ENCODE peak calls at places on chromosomes 12 and 14, in four cellular contexts. B is tibial nerve, M is BJ, K is heart left ventricle. J is an unnamed sample.
A peak's percentile ranks its signal among the peaks of the same experiment; 100 is the strongest.

GRCh38 chr12:75684678-75685620 is 173.5 kb upstream of the KRR1 start:
- DNase-seq in K (no peak), B (no peak), M (peak; percentile 39), J (no peak)

GRCh38 chr12:93749515-93749914 is 72.3 kb downstream of the CRADD start:
- DNase-seq in M (no peak), B (no peak), K (no peak), J (no peak)

GRCh38 chr12:91616401-91616800 is 433.8 kb upstream of the DCN start:
- DNase-seq in K (no peak), M (no peak), B (no peak), J (no peak)

GRCh38 chr14:20905661-20906060 is 14.5 kb downstream of the RNASE3 start:
- DNase-seq in B (no peak), K (no peak), M (no peak), J (no peak)

GRCh38 chr14:94685166-94685581 is 73.0 kb downstream of the SERPINA3 start:
- DNase-seq in K (no peak), B (no peak), M (no peak), J (no peak)

GRCh38 chr12:131829795-131830334 is 1.7 kb downstream of the MMP17 start:
- DNase-seq in K (no peak), B (no peak), M (no peak), J (no peak)

GRCh38 chr14:45135181-45135580 is 549 bp upstream of the FANCM start:
- DNase-seq in B (no peak), M (no peak), K (no peak), J (no peak)

GRCh38 chr12:61870658-61871559 is 389.3 kb upstream of the USP15 start:
- DNase-seq in B (no peak), M (no peak), K (no peak), J (peak; percentile 1)

GRCh38 chr12:100553851-100554404 is 19.6 kb upstream of the GAS2L3 start:
- DNase-seq in K (no peak), B (no peak), M (no peak), J (no peak)

GRCh38 chr14:101713641-101714349 is 47.7 kb upstream of the PPP2R5C start:
- DNase-seq in K (no peak), B (no peak), M (no peak), J (no peak)

GRCh38 chr12:132617822-132618682 is 524 bp upstream of the P2RX2 start:
- DNase-seq in M (no peak), K (no peak), B (no peak), J (no peak)

GRCh38 chr12:1499351-1499750 is 95.0 kb downstream of the FBXL14 start:
- DNase-seq in K (no peak), B (no peak), M (no peak), J (no peak)

GRCh38 chr14:76329150-76329881 is 46.6 kb upstream of the ESRRB start:
- DNase-seq in B (no peak), K (peak; percentile 44), M (no peak), J (no peak)

GRCh38 chr12:2575245-2575644 is 219.5 kb upstream of the FKBP4 start:
- DNase-seq in B (no peak), K (no peak), M (no peak), J (no peak)

GRCh38 chr12:95143784-95144205 is 70.4 kb upstream of the NR2C1 start:
- DNase-seq in M (no peak), K (no peak), B (no peak), J (no peak)

GRCh38 chr12:75979181-75979580 is 52.4 kb downstream of the PHLDA1 start:
- DNase-seq in B (no peak), K (no peak), M (no peak), J (peak; percentile 64)

GRCh38 chr12:9064201-9064814 is 51.4 kb downstream of the A2M start:
- DNase-seq in B (no peak), K (peak; percentile 68), M (no peak), J (peak; percentile 36)

GRCh38 chr14:100417466-100417865 is 94.3 kb downstream of the SLC25A47 start:
- DNase-seq in B (no peak), M (peak; percentile 66), K (no peak), J (no peak)

GRCh38 chr14:21092147-21093011 is 6.1 kb downstream of the ZNF219 start:
- DNase-seq in B (peak; percentile 67), K (peak; percentile 86), M (no peak), J (peak; percentile 91)

GRCh38 chr12:47744005-47744651 is 14.6 kb downstream of the RAPGEF3 start:
- DNase-seq in M (no peak), B (no peak), K (no peak), J (peak; percentile 52)

GRCh38 chr12:3491938-3492867 is 1.2 kb downstream of the PRMT8 start:
- DNase-seq in K (peak; percentile 65), B (no peak), M (no peak), J (peak; percentile 28)

GRCh38 chr14:69553221-69553620 is 21.4 kb downstream of the CCDC177 start:
- DNase-seq in M (no peak), B (no peak), K (no peak), J (no peak)

GRCh38 chr12:76706099-76706498 is 57.8 kb upstream of the ZDHHC17 start:
- DNase-seq in M (no peak), B (no peak), K (no peak), J (no peak)

GRCh38 chr12:53754633-53755261 is 3.0 kb upstream of the CISTR start:
- DNase-seq in B (no peak), K (no peak), M (no peak), J (no peak)

GRCh38 chr12:116927244-116927940 is 16.6 kb downstream of the FBXW8 start:
- DNase-seq in K (no peak), M (no peak), B (no peak), J (no peak)

GRCh38 chr14:73807439-73807838 is 44.2 kb upstream of the PTGR2 start:
- DNase-seq in K (no peak), M (no peak), B (no peak), J (no peak)

GRCh38 chr14:28777773-28778606 is 11.4 kb downstream of the FOXG1 start:
- DNase-seq in B (no peak), K (no peak), M (no peak), J (no peak)

GRCh38 chr12:14264777-14265176 is 100.7 kb upstream of the ATF7IP start:
- DNase-seq in M (no peak), B (no peak), K (no peak), J (no peak)

GRCh38 chr12:14261861-14262260 is 103.6 kb upstream of the ATF7IP start:
- DNase-seq in K (no peak), M (no peak), B (no peak), J (no peak)

GRCh38 chr12:14262771-14263511 is 102.5 kb upstream of the ATF7IP start:
- DNase-seq in K (no peak), B (no peak), M (no peak), J (no peak)

GRCh38 chr12:14263742-14264141 is 101.7 kb upstream of the ATF7IP start:
- DNase-seq in M (no peak), K (no peak), B (no peak), J (no peak)

GRCh38 chr12:14264316-14264715 is 101.2 kb upstream of the ATF7IP start:
- DNase-seq in B (no peak), M (no peak), K (no peak), J (no peak)
- H3K4me3 ChIP-seq in B (no peak overlapping the region), M (no peak overlapping the region), K (no peak overlapping the region), J (no peak overlapping the region)

DNA sequence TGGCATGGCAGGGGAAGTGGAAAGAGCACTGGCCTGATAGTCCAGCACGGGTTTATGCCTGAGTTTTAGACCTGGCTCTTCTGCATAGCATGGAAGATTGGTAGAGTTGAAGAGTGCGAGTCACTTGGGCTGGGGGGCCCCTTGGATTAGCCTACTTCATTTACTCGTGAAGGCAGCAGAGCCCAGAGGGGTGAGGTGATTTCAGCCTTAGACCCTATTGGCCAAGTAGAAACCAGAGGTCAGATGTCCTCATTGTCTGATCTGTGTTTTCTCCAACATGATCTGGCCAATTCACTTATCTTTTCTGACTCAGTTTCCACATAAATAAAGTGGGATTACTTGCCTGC is 1.9 kb downstream of the PLEKHG3 start:
- DNase-seq in B (no peak), M (no peak), K (no peak), J (no peak)
- H3K4me3 ChIP-seq in B (peak overlapping the region; percentile 90), M (no peak overlapping the region), K (peak overlapping the region; percentile 85), J (peak overlapping the region; percentile 17)

DNA sequence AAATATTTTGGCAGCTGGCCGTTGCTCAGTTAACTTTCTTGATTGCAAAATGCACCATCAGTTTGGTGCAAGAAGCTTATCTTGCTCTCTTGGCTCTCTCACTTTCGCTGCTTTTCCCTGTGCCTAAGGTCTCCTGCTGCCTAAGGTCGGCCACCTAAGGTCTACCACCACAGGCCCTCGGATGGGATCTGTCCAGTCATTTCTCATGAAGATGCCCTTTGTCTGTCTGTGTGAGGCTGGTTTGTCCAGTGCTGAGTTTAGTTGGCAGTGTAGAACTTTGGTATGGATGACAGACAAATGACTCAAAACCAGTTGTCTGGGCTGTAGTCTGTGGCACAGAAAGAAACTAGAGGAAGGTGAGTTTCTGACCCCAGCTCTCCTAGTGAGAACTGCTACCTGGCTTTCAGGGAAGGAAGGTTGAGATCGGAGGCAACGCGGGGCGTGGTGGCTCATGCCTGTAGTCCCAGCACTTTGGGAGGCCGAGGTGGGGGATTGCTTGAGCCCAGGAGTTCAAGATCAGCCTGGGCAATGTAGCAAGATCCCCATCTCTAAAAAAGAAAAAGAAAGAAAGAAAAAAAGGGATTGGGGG is 2.6 kb downstream of the MLXIP start:
- DNase-seq in K (peak; percentile 21), B (no peak), M (no peak), J (no peak)
- H3K4me3 ChIP-seq in K (peak overlapping the region; percentile 76), B (peak overlapping the region; percentile 64), M (peak overlapping the region; percentile 69), J (peak overlapping the region; percentile 92)

DNA sequence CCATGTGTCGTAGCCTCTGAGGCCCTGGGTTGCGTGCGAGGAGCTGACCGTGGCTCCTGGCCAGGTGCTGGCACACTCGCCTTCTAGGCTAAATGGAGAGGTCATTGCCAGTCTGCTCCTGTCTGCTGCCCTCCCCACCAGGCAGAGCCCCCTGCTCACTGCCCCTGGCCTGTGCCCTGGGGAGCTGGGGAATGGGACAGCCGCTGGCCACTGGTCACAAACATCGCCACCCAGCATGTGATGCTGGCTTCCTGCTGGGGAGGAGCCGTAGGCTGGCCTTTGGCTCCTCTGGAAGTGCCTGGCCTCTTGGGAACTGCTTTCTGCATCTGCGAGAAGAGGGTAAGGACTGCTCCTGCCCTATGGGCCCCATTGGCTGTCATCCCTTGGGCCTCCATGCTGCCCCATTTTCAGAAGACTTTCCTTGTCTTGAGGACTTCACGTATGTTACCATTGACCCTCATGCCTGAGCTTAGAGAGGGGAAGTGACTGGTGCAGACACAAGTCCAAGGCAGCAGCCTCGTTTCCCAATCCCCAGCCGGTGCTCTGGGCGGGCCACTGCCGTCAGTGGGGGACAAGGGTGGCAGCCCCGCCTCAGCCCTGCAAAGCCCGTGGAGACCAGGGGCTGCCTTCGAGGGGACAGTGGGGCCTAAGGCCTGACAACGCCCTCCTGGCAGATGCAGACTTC is 2.0 kb upstream of the TNFAIP2 start:
- DNase-seq in B (peak; percentile 55), K (peak; percentile 86), M (no peak), J (no peak)
- H3K4me3 ChIP-seq in B (peak overlapping the region; percentile 12), K (no peak overlapping the region), M (no peak overlapping the region), J (no peak overlapping the region)

GRCh38 chr12:188910-189621 is 24.9 kb downstream of the SLC6A12 start:
- DNase-seq in K (peak; percentile 72), B (no peak), M (no peak), J (peak; percentile 4)
- H3K4me3 ChIP-seq in K (peak overlapping the region; percentile 43), B (peak overlapping the region; percentile 53), M (peak overlapping the region; percentile 43), J (no peak overlapping the region)

GRCh38 chr14:105689722-105690121 is 163.3 kb downstream of the TMEM121 start:
- DNase-seq in B (no peak), K (no peak), M (no peak), J (no peak)
- H3K4me3 ChIP-seq in B (no peak overlapping the region), K (no peak overlapping the region), M (no peak overlapping the region), J (no peak overlapping the region)